ENCODE peak calls at places on chromosomes 12 and 14, in nine cellular contexts. B, A, H, N, G, I, M, Q and T are unnamed samples.

GRCh38 chr14:85752179-85752578 is 222.2 kb downstream of the FLRT2 start:
- DNase-seq in G (no peak), B (no peak), H (no peak), A (no peak), N (no peak), Q (no peak), I (no peak), M (no peak), T (no peak)

GRCh38 chr14:26444745-26445144 is 153.1 kb downstream of the NOVA1 start:
- DNase-seq in A (no peak), M (no peak), G (no peak), H (no peak), N (no peak), Q (no peak), B (no peak), I (no peak), T (no peak)

GRCh38 chr14:51277753-51278415 is 37.8 kb downstream of the TMX1 start:
- DNase-seq in N (no peak), I (no peak), B (no peak), M (no peak), G (no peak), A (no peak), Q (no peak), H (no peak), T (no peak)

GRCh38 chr14:72855913-72856312 is 38.0 kb downstream of the DPF3 start:
- DNase-seq in A (no peak), G (no peak), I (no peak), M (no peak), Q (no peak), B (no peak), N (no peak), H (no peak), T (no peak)

GRCh38 chr14:78785265-78785664 is 615.1 kb downstream of the NRXN3 start:
- DNase-seq in N (no peak), I (no peak), H (no peak), A (no peak), M (no peak), Q (no peak), G (no peak), B (no peak), T (no peak)

GRCh38 chr14:39474416-39474911 is 42.2 kb upstream of the FBXO33 start:
- DNase-seq in A (no peak), I (no peak), G (no peak), Q (no peak), B (no peak), M (no peak), N (no peak), H (no peak), T (no peak)

GRCh38 chr14:99393059-99393655 is 87.5 kb downstream of the SETD3 start:
- DNase-seq in H (no peak), B (peak), I (no peak), Q (no peak), A (no peak), N (no peak), G (no peak), M (peak), T (no peak)

GRCh38 chr12:104733717-104734175 is 224.3 kb downstream of the SLC41A2 start:
- DNase-seq in M (peak), G (no peak), A (no peak), H (no peak), B (peak), I (no peak), Q (no peak), N (no peak), T (no peak)

GRCh38 chr14:50249118-50249775 is 17.9 kb upstream of the SOS2 start:
- DNase-seq in A (no peak), M (no peak), Q (no peak), H (no peak), I (no peak), N (no peak), B (no peak), G (no peak), T (no peak)

GRCh38 chr12:113537041-113537750 is 65.5 kb upstream of the LHX5 start:
- DNase-seq in I (no peak), Q (no peak), H (no peak), M (no peak), G (no peak), B (no peak), A (no peak), N (no peak), T (no peak)

GRCh38 chr12:99619389-99620158 is 28.0 kb upstream of the GARIN6 start:
- DNase-seq in Q (no peak), N (no peak), M (peak), A (no peak), G (no peak), I (no peak), B (peak), H (no peak), T (no peak)

GRCh38 chr14:96286251-96286650 is 30.2 kb downstream of the BDKRB1 start:
- DNase-seq in A (no peak), G (no peak), M (no peak), N (no peak), Q (no peak), H (no peak), B (no peak), I (no peak), T (no peak)
- H3K27ac ChIP-seq in A (peak), G (peak), M (peak), N (no peak), Q (peak), H (no peak), B (no peak), I (no peak), T (no peak)

DNA sequence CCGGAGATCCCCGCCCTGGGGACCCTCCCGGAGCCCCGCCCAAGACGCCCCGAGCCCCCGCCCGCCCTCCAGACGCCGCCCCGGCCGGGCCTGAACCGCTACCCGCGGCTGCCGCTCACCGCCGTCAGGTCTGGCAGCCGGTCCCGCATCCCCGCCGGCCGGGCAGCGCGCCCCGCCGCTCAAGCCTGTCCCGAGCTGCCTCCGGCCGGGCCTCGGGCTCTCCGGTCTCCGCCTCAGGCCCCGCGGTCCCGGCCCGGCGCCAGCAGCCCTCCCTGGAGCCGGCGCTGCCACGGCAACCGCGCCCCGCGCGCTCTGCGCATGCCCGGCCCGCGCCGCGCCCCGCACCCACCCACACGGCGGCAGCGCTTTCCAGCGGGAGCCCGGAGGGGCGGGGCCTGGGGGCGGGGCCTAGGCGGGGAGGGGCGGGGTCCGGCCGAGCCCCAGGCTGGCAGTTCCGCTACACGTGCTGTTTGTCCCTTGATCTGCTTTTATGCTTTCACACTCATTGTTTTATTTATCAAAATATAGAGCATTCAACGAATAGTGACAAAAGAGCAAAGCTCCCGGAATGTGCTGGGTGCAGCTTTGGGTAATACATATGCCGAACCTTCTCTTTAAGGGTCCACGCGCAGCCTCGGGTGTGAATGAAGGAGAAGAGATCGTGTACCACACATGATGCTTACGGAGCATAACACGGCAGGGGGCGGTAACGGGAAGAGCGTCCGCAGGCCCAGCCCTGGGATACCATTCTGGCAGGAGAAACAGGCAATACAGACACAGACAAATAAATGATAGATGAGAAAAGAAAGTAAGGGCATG is at the start of gene STX2:
- DNase-seq in G (peak), A (peak), Q (peak), H (peak), B (peak), M (peak), N (peak), I (peak), T (peak)
- H3K27ac ChIP-seq in G (peak), A (peak), Q (peak), H (peak), B (peak), M (peak), N (peak), I (peak), T (peak)

DNA sequence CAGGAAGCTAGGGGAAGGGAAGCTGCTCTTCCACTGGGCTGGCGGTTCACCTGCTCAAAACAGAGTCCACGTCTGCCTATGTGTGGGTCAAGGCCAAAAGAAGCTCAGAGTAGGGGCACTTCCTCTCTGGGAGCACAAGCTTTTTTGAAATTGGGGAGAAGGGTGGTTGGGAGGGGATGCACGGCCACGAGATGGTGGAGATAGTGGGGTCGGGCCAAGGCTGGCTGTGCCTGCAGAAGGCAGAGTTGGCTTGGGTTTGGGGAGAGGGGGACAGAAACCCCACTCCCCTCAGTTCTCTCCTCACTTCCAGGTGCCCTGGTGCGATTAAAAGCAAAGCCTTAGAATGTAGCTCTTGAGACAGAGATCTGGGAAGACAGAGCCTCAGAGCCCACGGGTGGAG is 1.8 kb upstream of the NOS1 start:
- DNase-seq in B (no peak), G (no peak), I (no peak), A (no peak), H (peak), N (no peak), M (no peak), Q (no peak), T (no peak)
- H3K27ac ChIP-seq in B (no peak), G (no peak), I (no peak), A (no peak), H (no peak), N (no peak), M (no peak), Q (no peak), T (no peak)

DNA sequence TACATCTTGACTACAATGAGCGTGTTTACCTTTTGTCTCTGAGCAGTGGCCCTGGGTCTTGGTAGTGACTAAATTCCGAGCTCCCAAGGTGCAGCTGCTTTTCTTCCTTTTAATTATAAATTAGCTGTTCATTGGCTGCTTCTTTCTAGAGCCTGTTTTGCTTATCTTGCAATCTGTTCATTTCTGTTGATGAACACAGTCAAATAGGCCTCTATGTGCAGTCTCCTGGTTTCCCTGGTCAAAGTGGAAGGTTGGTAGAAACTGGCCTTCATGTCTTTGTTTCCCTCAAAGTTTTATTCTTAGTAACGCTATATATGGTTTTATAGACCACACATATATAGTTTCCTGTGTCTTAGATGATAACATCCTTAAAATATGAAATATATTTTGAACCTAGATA is 94.1 kb downstream of the DUSP16 start:
- DNase-seq in G (no peak), M (no peak), A (no peak), B (no peak), N (no peak), I (no peak), Q (no peak), H (no peak), T (no peak)
- H3K27ac ChIP-seq in G (no peak), M (no peak), A (no peak), B (peak), N (peak), I (no peak), Q (no peak), H (peak), T (no peak)

GRCh38 chr12:111569363-111570089 is 29.6 kb downstream of the ATXN2 start:
- DNase-seq in Q (no peak), A (no peak), I (no peak), G (no peak), M (no peak), N (no peak), H (no peak), B (no peak), T (no peak)
- H3K27ac ChIP-seq in Q (no peak), A (no peak), I (no peak), G (no peak), M (peak), N (no peak), H (no peak), B (no peak), T (no peak)

DNA sequence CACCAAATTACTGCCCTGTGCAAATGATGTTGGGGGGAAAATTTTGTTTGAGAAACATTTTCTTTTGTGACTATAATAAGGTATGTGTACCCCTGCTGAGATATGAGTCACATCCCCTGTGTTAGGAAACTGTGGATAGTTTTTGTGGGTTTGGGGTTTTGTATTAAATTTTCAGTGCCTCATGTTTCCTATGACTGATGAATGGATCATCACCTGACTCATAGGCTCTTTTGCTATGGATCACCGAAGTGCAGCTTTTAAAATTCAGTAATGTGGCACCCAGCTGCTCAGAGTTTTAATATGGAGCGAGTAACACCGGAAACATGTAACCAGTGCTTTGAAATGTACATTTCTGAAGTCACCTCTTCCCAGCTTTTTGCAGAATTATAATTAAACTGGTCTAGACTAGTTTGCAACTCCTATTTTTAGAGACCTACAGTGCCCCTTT is 167.4 kb upstream of the HMGA2 start:
- DNase-seq in N (no peak), H (no peak), A (no peak), B (no peak), M (no peak), G (no peak), Q (no peak), I (no peak), T (no peak)
- H3K27ac ChIP-seq in N (no peak), H (no peak), A (no peak), B (no peak), M (peak), G (no peak), Q (no peak), I (no peak), T (no peak)

GRCh38 chr12:132503611-132504204 is 13.8 kb downstream of the FBRSL1 start:
- DNase-seq in G (no peak), A (no peak), N (no peak), B (no peak), I (no peak), H (no peak), M (no peak), Q (no peak), T (no peak)

GRCh38 chr12:132501189-132501940 is 11.4 kb downstream of the FBRSL1 start:
- DNase-seq in Q (no peak), A (no peak), M (no peak), B (no peak), N (no peak), H (no peak), I (no peak), G (no peak), T (no peak)

GRCh38 chr12:132500856-132501180 is 10.9 kb downstream of the FBRSL1 start:
- DNase-seq in B (no peak), N (no peak), M (no peak), A (no peak), I (no peak), H (no peak), Q (no peak), G (no peak), T (no peak)

GRCh38 chr12:132502882-132503193 is 12.9 kb downstream of the FBRSL1 start:
- DNase-seq in I (peak), H (no peak), M (no peak), G (no peak), A (no peak), B (no peak), Q (no peak), N (no peak), T (no peak)

GRCh38 chr12:132502149-132502881 is 12.4 kb downstream of the FBRSL1 start:
- DNase-seq in Q (no peak), H (no peak), N (no peak), G (no peak), M (peak), A (no peak), I (no peak), B (peak), T (no peak)
- H3K27ac ChIP-seq in Q (peak), H (no peak), N (no peak), G (no peak), M (no peak), A (no peak), I (no peak), B (no peak), T (no peak)